ENCODE peak calls at places on chromosomes 1 and 21, in four cellular contexts. One of them, this sample, is unnamed.

GRCh38 chr1:193697105-193697762 is 510.8 kb upstream of the B3GALT2 start:
- DNase-seq in HL-60: no peak
- DNase-seq in ascending aorta: no peak
- DNase-seq in T-helper 1 cell: no peak
- DNase-seq in this sample: no peak

GRCh38 chr1:173355281-173356031 is 121.7 kb upstream of the PRDX6 start:
- DNase-seq in HL-60: no peak
- DNase-seq in ascending aorta: no peak
- DNase-seq in T-helper 1 cell: no peak
- DNase-seq in this sample: no peak

GRCh38 chr1:179591253-179591591 is 410 bp upstream of the TDRD5 start:
- DNase-seq in HL-60: no peak
- DNase-seq in ascending aorta: no peak
- DNase-seq in T-helper 1 cell: no peak
- DNase-seq in this sample: no peak

GRCh38 chr1:20184997-20185833 is 681 bp upstream of the UBXN10 start:
- DNase-seq in HL-60: peak
- DNase-seq in ascending aorta: no peak
- DNase-seq in T-helper 1 cell: peak
- DNase-seq in this sample: peak

GRCh38 chr1:212162635-212163034 is 122.6 kb upstream of the PPP2R5A start:
- DNase-seq in HL-60: peak
- DNase-seq in ascending aorta: no peak
- DNase-seq in T-helper 1 cell: no peak
- DNase-seq in this sample: peak

GRCh38 chr21:29152936-29153335 is 22.5 kb downstream of the MAP3K7CL start:
- DNase-seq in HL-60: no peak
- DNase-seq in ascending aorta: no peak
- DNase-seq in T-helper 1 cell: no peak
- DNase-seq in this sample: no peak

GRCh38 chr1:43021547-43022474 is 63.1 kb upstream of the SLC2A1 start:
- DNase-seq in HL-60: no peak
- DNase-seq in ascending aorta: no peak
- DNase-seq in T-helper 1 cell: no peak
- DNase-seq in this sample: no peak

GRCh38 chr1:43269627-43270375 is at the start of gene TMEM125:
- DNase-seq in HL-60: no peak
- DNase-seq in ascending aorta: no peak
- DNase-seq in T-helper 1 cell: no peak
- DNase-seq in this sample: no peak

GRCh38 chr21:46557919-46558392 is 46.9 kb downstream of the S100B start:
- DNase-seq in HL-60: no peak
- DNase-seq in ascending aorta: no peak
- DNase-seq in T-helper 1 cell: no peak
- DNase-seq in this sample: no peak

GRCh38 chr1:66386712-66387111 is 147.2 kb upstream of the SGIP1 start:
- DNase-seq in HL-60: no peak
- DNase-seq in ascending aorta: no peak
- DNase-seq in T-helper 1 cell: no peak
- DNase-seq in this sample: no peak

GRCh38 chr1:33276573-33277298 is 20.4 kb downstream of the ZNF362 start:
- DNase-seq in HL-60: no peak
- DNase-seq in ascending aorta: no peak
- DNase-seq in T-helper 1 cell: no peak
- DNase-seq in this sample: no peak

GRCh38 chr1:176227579-176227978 is 20.5 kb upstream of the COP1 start:
- DNase-seq in HL-60: no peak
- DNase-seq in ascending aorta: no peak
- DNase-seq in T-helper 1 cell: no peak
- DNase-seq in this sample: no peak

GRCh38 chr1:53198241-53198651 is 1.6 kb downstream of the CPT2 start:
- DNase-seq in HL-60: no peak
- DNase-seq in ascending aorta: no peak
- DNase-seq in T-helper 1 cell: no peak
- DNase-seq in this sample: no peak

GRCh38 chr1:222084996-222085395 is 343.1 kb upstream of the DUSP10 start:
- DNase-seq in HL-60: no peak
- DNase-seq in ascending aorta: no peak
- DNase-seq in T-helper 1 cell: no peak
- DNase-seq in this sample: no peak

GRCh38 chr1:27542463-27543273 is 52.7 kb upstream of the WASF2 start:
- DNase-seq in HL-60: no peak
- DNase-seq in ascending aorta: no peak
- DNase-seq in T-helper 1 cell: no peak
- DNase-seq in this sample: no peak

GRCh38 chr1:192635939-192636338 is at the start of gene RGS13:
- DNase-seq in HL-60: no peak
- DNase-seq in ascending aorta: no peak
- DNase-seq in T-helper 1 cell: no peak
- DNase-seq in this sample: no peak

GRCh38 chr21:38151021-38151645 is 105.7 kb upstream of the KCNJ15 start:
- DNase-seq in HL-60: no peak
- DNase-seq in ascending aorta: no peak
- DNase-seq in T-helper 1 cell: no peak
- DNase-seq in this sample: no peak

GRCh38 chr1:100736766-100737165 is 17.2 kb downstream of the VCAM1 start:
- DNase-seq in HL-60: no peak
- DNase-seq in ascending aorta: no peak
- DNase-seq in T-helper 1 cell: no peak
- DNase-seq in this sample: no peak

GRCh38 chr1:12798911-12799310 is 7.7 kb downstream of the PRAMEF1 start:
- DNase-seq in HL-60: no peak
- DNase-seq in ascending aorta: no peak
- DNase-seq in T-helper 1 cell: no peak
- DNase-seq in this sample: no peak

GRCh38 chr21:35075546-35075945 is 26.4 kb upstream of the RUNX1 start:
- DNase-seq in HL-60: no peak
- DNase-seq in ascending aorta: no peak
- DNase-seq in T-helper 1 cell: no peak
- DNase-seq in this sample: no peak

GRCh38 chr1:229693124-229693523 is 67.1 kb downstream of the URB2 start:
- DNase-seq in HL-60: no peak
- DNase-seq in ascending aorta: no peak
- DNase-seq in T-helper 1 cell: no peak
- DNase-seq in this sample: no peak

GRCh38 chr1:41512701-41513387 is 28.4 kb upstream of the EDN2 start:
- DNase-seq in HL-60: no peak
- DNase-seq in ascending aorta: no peak
- DNase-seq in T-helper 1 cell: no peak
- DNase-seq in this sample: no peak

GRCh38 chr1:216045400-216045799 is 377.8 kb downstream of the USH2A start:
- DNase-seq in HL-60: no peak
- DNase-seq in ascending aorta: no peak
- DNase-seq in T-helper 1 cell: no peak
- DNase-seq in this sample: no peak

GRCh38 chr1:156618853-156619581 is at the start of gene HAPLN2:
- DNase-seq in HL-60: no peak
- DNase-seq in ascending aorta: no peak
- DNase-seq in T-helper 1 cell: no peak
- DNase-seq in this sample: no peak

GRCh38 chr21:41236361-41236973 is 68.5 kb downstream of the BACE2 start:
- DNase-seq in HL-60: no peak
- DNase-seq in ascending aorta: no peak
- DNase-seq in T-helper 1 cell: no peak
- DNase-seq in this sample: no peak

GRCh38 chr1:203170625-203171330 is 4.8 kb downstream of the MYBPH start:
- DNase-seq in HL-60: no peak
- DNase-seq in ascending aorta: no peak
- DNase-seq in T-helper 1 cell: no peak
- DNase-seq in this sample: no peak

GRCh38 chr21:26811031-26811430 is 34.2 kb downstream of the ADAMTS1 start:
- DNase-seq in HL-60: no peak
- DNase-seq in ascending aorta: no peak
- DNase-seq in T-helper 1 cell: no peak
- DNase-seq in this sample: no peak

This sample was measured in activated T-helper 2 cell treated with anti-CD3 and anti-CD28 coated beads, Interferon-gamma antibody, Interleukin-2, Interleukin-4, amounts not matched to agents 10 μg/mL and 5 μg/mL and 100 μg/mL, durations not matched to agents 14 hours and 24 hours and 36 hours.